ENCODE peak calls at places on chromosomes 6 and 20, in seven cellular contexts. L, M, C, W, E, D and T are unnamed samples. For H3K9me3, the result is how much of the 10 kb centered on the place peaks cover.

GRCh38 chr6:85923013-85923430 is 280.3 kb upstream of the SYNCRIP start:
- DNase-seq in L (no peak), M (peak), C (no peak), W (peak), E (no peak), D (no peak), T (no peak)

GRCh38 chr6:14280766-14281293 is 163.3 kb downstream of the CD83 start:
- DNase-seq in L (no peak), M (peak), C (no peak), W (no peak), E (no peak), D (no peak), T (no peak)

GRCh38 chr6:146785001-146785585 is 186.3 kb downstream of the ADGB start:
- DNase-seq in L (no peak), M (peak), C (peak), W (no peak), E (no peak), D (no peak), T (peak)

GRCh38 chr6:27863962-27864905 is 48.0 kb downstream of the OR2B2 start:
- DNase-seq in L (no peak), M (no peak), C (no peak), W (no peak), E (no peak), D (no peak), T (no peak)

GRCh38 chr6:34412643-34413214 is 13.1 kb downstream of the RPS10 start:
- DNase-seq in L (no peak), M (no peak), C (no peak), W (no peak), E (no peak), D (no peak), T (no peak)

GRCh38 chr6:89035252-89036106 is 45.1 kb upstream of the PNRC1 start:
- DNase-seq in L (peak), M (no peak), C (no peak), W (peak), E (peak), D (peak), T (no peak)

GRCh38 chr6:127893541-127893940 is 7.3 kb downstream of the THEMIS start:
- DNase-seq in L (no peak), M (peak), C (no peak), W (no peak), E (no peak), D (no peak), T (no peak)

GRCh38 chr20:58025233-58025632 is 203.2 kb downstream of the ANKRD60 start:
- DNase-seq in L (no peak), M (no peak), C (no peak), W (no peak), E (no peak), D (no peak), T (no peak)

GRCh38 chr6:108609276-108609769 is 48.6 kb downstream of the FOXO3 start:
- DNase-seq in L (no peak), M (no peak), C (no peak), W (no peak), E (no peak), D (no peak), T (no peak)

GRCh38 chr20:23659989-23660837 is 22.5 kb upstream of the CST3 start:
- DNase-seq in L (no peak), M (no peak), C (no peak), W (peak), E (no peak), D (no peak), T (no peak)

GRCh38 chr6:119284861-119285521 is 64.6 kb downstream of the MAN1A1 start:
- DNase-seq in L (no peak), M (peak), C (peak), W (no peak), E (no peak), D (no peak), T (no peak)

GRCh38 chr6:156976144-156977088 is 199.2 kb downstream of the ARID1B start:
- DNase-seq in L (no peak), M (peak), C (no peak), W (no peak), E (no peak), D (no peak), T (no peak)

GRCh38 chr6:67854098-67854497 is 781.0 kb upstream of the ADGRB3 start:
- DNase-seq in L (no peak), M (no peak), C (no peak), W (no peak), E (no peak), D (no peak), T (no peak)

GRCh38 chr6:98928688-98929087 is 19.1 kb downstream of the FBXL4 start:
- DNase-seq in L (no peak), M (no peak), C (no peak), W (no peak), E (no peak), D (no peak), T (no peak)

GRCh38 chr6:73694711-73695411 is 1.1 kb upstream of the CD109 start:
- DNase-seq in L (no peak), M (no peak), C (no peak), W (no peak), E (no peak), D (no peak), T (no peak)

GRCh38 chr6:151842816-151843215 is 35.3 kb downstream of the ESR1 start:
- DNase-seq in L (no peak), M (no peak), C (no peak), W (no peak), E (no peak), D (no peak), T (no peak)

GRCh38 chr20:44092551-44093248 is 94.3 kb downstream of the JPH2 start:
- DNase-seq in L (no peak), M (peak), C (peak), W (no peak), E (no peak), D (no peak), T (no peak)

GRCh38 chr6:45836984-45837383 is 178.7 kb downstream of the CLIC5 start:
- DNase-seq in L (no peak), M (no peak), C (no peak), W (no peak), E (no peak), D (no peak), T (no peak)

GRCh38 chr6:42394881-42395620 is 56.7 kb downstream of the TRERF1 start:
- DNase-seq in L (peak), M (no peak), C (no peak), W (no peak), E (no peak), D (no peak), T (no peak)

GRCh38 chr20:38373898-38374297 is 27.6 kb downstream of the LBP start:
- DNase-seq in L (no peak), M (no peak), C (no peak), W (no peak), E (no peak), D (no peak), T (no peak)

GRCh38 chr6:45074423-45074822 is 253.7 kb upstream of the RUNX2 start:
- DNase-seq in L (no peak), M (no peak), C (no peak), W (no peak), E (no peak), D (no peak), T (no peak)

GRCh38 chr6:75128881-75129570 is 76.8 kb downstream of the COL12A1 start:
- DNase-seq in L (no peak), M (no peak), C (no peak), W (no peak), E (no peak), D (no peak), T (no peak)

GRCh38 chr6:130019796-130020105 is 1.4 kb downstream of the L3MBTL3 start:
- DNase-seq in L (no peak), M (no peak), C (no peak), W (no peak), E (no peak), D (no peak), T (no peak)

GRCh38 chr6:31399589-31400466 is 3.6 kb upstream of the MICA start:
- DNase-seq in L (peak), M (peak), C (peak), W (peak), E (peak), D (peak), T (peak)

DNA sequence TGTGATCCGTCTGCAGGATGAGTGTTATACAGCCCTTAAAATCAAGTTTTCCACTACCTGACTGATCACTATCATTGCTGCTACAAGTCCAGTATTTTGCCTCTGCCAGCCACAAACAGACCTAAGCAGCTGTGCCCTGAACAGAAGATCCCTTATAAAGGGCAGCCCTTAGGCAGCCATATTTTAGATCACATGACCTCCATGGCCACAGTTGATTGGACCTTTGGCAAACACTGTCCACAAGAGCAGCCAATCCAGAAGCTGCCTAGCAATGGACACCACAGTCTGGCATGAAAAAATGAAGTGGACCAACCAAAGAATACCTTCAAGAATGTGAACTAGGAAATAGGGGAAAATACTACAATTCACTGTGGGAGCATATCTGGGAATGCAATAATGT is 50.8 kb downstream of the MC3R start:
- DNase-seq in L (no peak), M (no peak), C (no peak), W (no peak), E (no peak), D (no peak), T (no peak)
- H3K9me3 ChIP-seq in L (under half), M (under half), C (under half), W (under half), E (under half), D (under half), T (under half)

GRCh38 chr6:3090013-3090412 is 21.7 kb downstream of the RIPK1 start:
- DNase-seq in L (no peak), M (no peak), C (no peak), W (no peak), E (no peak), D (no peak), T (no peak)

GRCh38 chr6:3086282-3086946 is 18.1 kb downstream of the RIPK1 start:
- DNase-seq in L (no peak), M (no peak), C (no peak), W (no peak), E (no peak), D (no peak), T (no peak)

GRCh38 chr6:3088853-3089445 is 20.7 kb downstream of the RIPK1 start:
- DNase-seq in L (no peak), M (no peak), C (no peak), W (no peak), E (no peak), D (no peak), T (no peak)

GRCh38 chr6:3085074-3085473 is 16.8 kb downstream of the RIPK1 start:
- DNase-seq in L (no peak), M (no peak), C (no peak), W (no peak), E (no peak), D (no peak), T (no peak)

DNA sequence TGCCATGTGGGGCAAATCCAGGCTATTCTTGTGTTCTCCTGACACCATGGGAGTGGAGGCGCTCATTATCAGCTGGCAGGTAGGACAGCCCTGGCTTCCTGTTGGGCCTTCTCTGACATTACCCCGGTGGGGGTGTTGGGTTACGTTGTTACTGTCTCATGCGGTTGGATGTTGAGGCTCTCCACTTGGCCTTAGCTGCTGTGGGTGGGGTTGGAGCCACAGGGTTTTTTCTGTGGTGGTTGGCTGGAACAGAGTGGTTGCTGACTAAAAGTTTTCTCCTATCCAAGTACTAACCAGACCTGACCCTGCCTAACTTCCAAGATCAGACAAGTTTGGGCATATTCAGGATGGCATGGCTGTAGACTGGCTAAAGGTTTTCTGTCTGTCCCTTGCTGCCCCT is 20.2 kb downstream of the RIPK1 start:
- DNase-seq in L (no peak), M (no peak), C (no peak), W (peak), E (no peak), D (no peak), T (no peak)
- H3K9me3 ChIP-seq in L (under half), M (under half), C (under half), W (under half), E (under half), D (under half), T (under half)

GRCh38 chr20:55172310-55173002 is 697.1 kb downstream of the DOK5 start:
- DNase-seq in L (no peak), M (no peak), C (no peak), W (no peak), E (no peak), D (no peak), T (no peak)
- H3K9me3 ChIP-seq in L (under half), M (under half), C (under half), W (under half), E (under half), D (under half), T (under half)

DNA sequence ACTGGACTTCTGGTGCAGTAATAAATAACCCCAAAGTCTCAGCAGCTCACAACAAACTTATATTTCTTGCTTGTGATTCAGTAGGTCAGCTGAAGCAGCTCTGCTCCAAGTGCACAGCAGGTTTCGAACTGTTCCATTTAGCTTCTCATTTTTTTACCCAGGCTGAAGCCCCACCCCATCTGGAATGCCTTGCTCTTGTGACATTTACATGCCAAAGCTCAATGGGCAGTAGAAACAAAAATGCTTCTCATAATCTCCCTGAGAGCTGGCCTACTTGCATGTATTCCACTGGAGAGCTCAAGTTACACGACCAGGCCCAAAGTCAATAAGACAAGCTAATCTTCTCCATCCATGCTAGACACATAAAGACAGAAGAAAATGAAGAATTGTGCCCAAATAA is 165.2 kb downstream of the HAO1 start:
- DNase-seq in L (no peak), M (no peak), C (no peak), W (no peak), E (no peak), D (no peak), T (no peak)
- H3K9me3 ChIP-seq in L (under half), M (under half), C (under half), W (under half), E (under half), D (under half), T (under half)